ENCODE peak calls at places on chromosomes 1 and 21, in nine cellular contexts. One of them, this sample, is unnamed.

GRCh38 chr1:15246960-15247614 is at the start of gene FHAD1:
- DNase-seq in Caco-2: peak; percentile 72
- DNase-seq in T-helper 1 cell: peak; percentile 27
- DNase-seq in GM03348: peak; percentile 56
- DNase-seq in activated CD4-positive, alpha-beta T cell treated with anti-CD3 and anti-CD28 coated beads, Interleukin-2, amount 50 U/mL, for 1 hour: peak; percentile 40
- DNase-seq in SIG-M5: no peak
- DNase-seq in lower lobe of right lung: peak; percentile 84
- DNase-seq in T-cell: peak; percentile 11
- DNase-seq in HuH-7: peak; percentile 38
- DNase-seq in this sample: no peak

GRCh38 chr1:17045623-17046022 is 8.2 kb downstream of the SDHB start:
- DNase-seq in T-helper 1 cell: no peak
- DNase-seq in HuH-7: no peak
- DNase-seq in SIG-M5: no peak
- DNase-seq in Caco-2: no peak
- DNase-seq in GM03348: no peak
- DNase-seq in lower lobe of right lung: no peak
- DNase-seq in activated CD4-positive, alpha-beta T cell treated with anti-CD3 and anti-CD28 coated beads, Interleukin-2, amount 50 U/mL, for 1 hour: no peak
- DNase-seq in T-cell: no peak
- DNase-seq in this sample: no peak

GRCh38 chr1:233575450-233575849 is 38.5 kb upstream of the KCNK1 start:
- DNase-seq in SIG-M5: no peak
- DNase-seq in T-helper 1 cell: no peak
- DNase-seq in activated CD4-positive, alpha-beta T cell treated with anti-CD3 and anti-CD28 coated beads, Interleukin-2, amount 50 U/mL, for 1 hour: no peak
- DNase-seq in lower lobe of right lung: no peak
- DNase-seq in HuH-7: no peak
- DNase-seq in Caco-2: no peak
- DNase-seq in T-cell: no peak
- DNase-seq in GM03348: no peak
- DNase-seq in this sample: no peak

GRCh38 chr1:9228589-9228988 is 6.0 kb upstream of the H6PD start:
- DNase-seq in Caco-2: no peak
- DNase-seq in GM03348: no peak
- DNase-seq in HuH-7: no peak
- DNase-seq in T-cell: no peak
- DNase-seq in activated CD4-positive, alpha-beta T cell treated with anti-CD3 and anti-CD28 coated beads, Interleukin-2, amount 50 U/mL, for 1 hour: no peak
- DNase-seq in SIG-M5: no peak
- DNase-seq in T-helper 1 cell: no peak
- DNase-seq in lower lobe of right lung: no peak
- DNase-seq in this sample: no peak

GRCh38 chr1:162291000-162291399 is 85.7 kb downstream of the SPATA46 start:
- DNase-seq in GM03348: no peak
- DNase-seq in HuH-7: no peak
- DNase-seq in lower lobe of right lung: no peak
- DNase-seq in SIG-M5: no peak
- DNase-seq in T-helper 1 cell: no peak
- DNase-seq in Caco-2: no peak
- DNase-seq in activated CD4-positive, alpha-beta T cell treated with anti-CD3 and anti-CD28 coated beads, Interleukin-2, amount 50 U/mL, for 1 hour: no peak
- DNase-seq in T-cell: no peak
- DNase-seq in this sample: no peak

GRCh38 chr1:84570436-84571149 is 3.6 kb downstream of the CTBS start:
- DNase-seq in activated CD4-positive, alpha-beta T cell treated with anti-CD3 and anti-CD28 coated beads, Interleukin-2, amount 50 U/mL, for 1 hour: no peak
- DNase-seq in SIG-M5: no peak
- DNase-seq in T-cell: no peak
- DNase-seq in GM03348: no peak
- DNase-seq in HuH-7: no peak
- DNase-seq in T-helper 1 cell: no peak
- DNase-seq in Caco-2: no peak
- DNase-seq in lower lobe of right lung: no peak
- DNase-seq in this sample: no peak

GRCh38 chr1:205711105-205712048 is 31.1 kb upstream of the SLC45A3 start:
- DNase-seq in SIG-M5: no peak
- DNase-seq in lower lobe of right lung: no peak
- DNase-seq in HuH-7: peak; percentile 60
- DNase-seq in T-cell: peak; percentile 66
- DNase-seq in GM03348: peak; percentile 82
- DNase-seq in Caco-2: peak; percentile 61
- DNase-seq in activated CD4-positive, alpha-beta T cell treated with anti-CD3 and anti-CD28 coated beads, Interleukin-2, amount 50 U/mL, for 1 hour: peak; percentile 55
- DNase-seq in T-helper 1 cell: no peak
- DNase-seq in this sample: peak; percentile 49

GRCh38 chr1:42953182-42954180 is 5.2 kb downstream of the SLC2A1 start:
- DNase-seq in T-cell: no peak
- DNase-seq in Caco-2: no peak
- DNase-seq in lower lobe of right lung: no peak
- DNase-seq in T-helper 1 cell: no peak
- DNase-seq in HuH-7: no peak
- DNase-seq in GM03348: no peak
- DNase-seq in SIG-M5: no peak
- DNase-seq in activated CD4-positive, alpha-beta T cell treated with anti-CD3 and anti-CD28 coated beads, Interleukin-2, amount 50 U/mL, for 1 hour: no peak
- DNase-seq in this sample: no peak

GRCh38 chr21:38830667-38831525 is 25.2 kb downstream of the ETS2 start:
- DNase-seq in T-helper 1 cell: no peak
- DNase-seq in Caco-2: no peak
- DNase-seq in HuH-7: no peak
- DNase-seq in activated CD4-positive, alpha-beta T cell treated with anti-CD3 and anti-CD28 coated beads, Interleukin-2, amount 50 U/mL, for 1 hour: no peak
- DNase-seq in T-cell: no peak
- DNase-seq in GM03348: no peak
- DNase-seq in lower lobe of right lung: no peak
- DNase-seq in SIG-M5: no peak
- DNase-seq in this sample: no peak

GRCh38 chr1:180210008-180210555 is 20.0 kb upstream of the LHX4 start:
- DNase-seq in HuH-7: no peak
- DNase-seq in Caco-2: no peak
- DNase-seq in lower lobe of right lung: peak; percentile 13
- DNase-seq in SIG-M5: no peak
- DNase-seq in GM03348: no peak
- DNase-seq in T-helper 1 cell: no peak
- DNase-seq in T-cell: no peak
- DNase-seq in activated CD4-positive, alpha-beta T cell treated with anti-CD3 and anti-CD28 coated beads, Interleukin-2, amount 50 U/mL, for 1 hour: no peak
- DNase-seq in this sample: no peak

GRCh38 chr1:63968663-63969460 is 195.0 kb downstream of the ROR1 start:
- DNase-seq in activated CD4-positive, alpha-beta T cell treated with anti-CD3 and anti-CD28 coated beads, Interleukin-2, amount 50 U/mL, for 1 hour: no peak
- DNase-seq in SIG-M5: no peak
- DNase-seq in HuH-7: no peak
- DNase-seq in T-cell: no peak
- DNase-seq in T-helper 1 cell: no peak
- DNase-seq in GM03348: peak; percentile 44
- DNase-seq in Caco-2: no peak
- DNase-seq in lower lobe of right lung: no peak
- DNase-seq in this sample: no peak

GRCh38 chr1:1178794-1179331 is 5.2 kb downstream of the TTLL10 start:
- DNase-seq in T-cell: no peak
- DNase-seq in GM03348: no peak
- DNase-seq in SIG-M5: no peak
- DNase-seq in lower lobe of right lung: peak; percentile 39
- DNase-seq in T-helper 1 cell: peak; percentile 5
- DNase-seq in Caco-2: peak; percentile 19
- DNase-seq in activated CD4-positive, alpha-beta T cell treated with anti-CD3 and anti-CD28 coated beads, Interleukin-2, amount 50 U/mL, for 1 hour: no peak
- DNase-seq in HuH-7: no peak
- DNase-seq in this sample: no peak

GRCh38 chr1:26079960-26080814 is 12.8 kb upstream of the TRIM63 start:
- DNase-seq in GM03348: no peak
- DNase-seq in HuH-7: no peak
- DNase-seq in lower lobe of right lung: no peak
- DNase-seq in activated CD4-positive, alpha-beta T cell treated with anti-CD3 and anti-CD28 coated beads, Interleukin-2, amount 50 U/mL, for 1 hour: no peak
- DNase-seq in T-helper 1 cell: no peak
- DNase-seq in SIG-M5: no peak
- DNase-seq in Caco-2: peak; percentile 46
- DNase-seq in T-cell: no peak
- DNase-seq in this sample: no peak

GRCh38 chr1:11569551-11569950 is 84.7 kb downstream of the FBXO2 start:
- DNase-seq in activated CD4-positive, alpha-beta T cell treated with anti-CD3 and anti-CD28 coated beads, Interleukin-2, amount 50 U/mL, for 1 hour: no peak
- DNase-seq in lower lobe of right lung: no peak
- DNase-seq in GM03348: no peak
- DNase-seq in Caco-2: no peak
- DNase-seq in SIG-M5: no peak
- DNase-seq in T-cell: no peak
- DNase-seq in HuH-7: no peak
- DNase-seq in T-helper 1 cell: no peak
- DNase-seq in this sample: no peak

GRCh38 chr1:70675737-70676156 is 264.7 kb downstream of the CTH start:
- DNase-seq in T-helper 1 cell: no peak
- DNase-seq in activated CD4-positive, alpha-beta T cell treated with anti-CD3 and anti-CD28 coated beads, Interleukin-2, amount 50 U/mL, for 1 hour: no peak
- DNase-seq in Caco-2: no peak
- DNase-seq in GM03348: no peak
- DNase-seq in lower lobe of right lung: no peak
- DNase-seq in T-cell: no peak
- DNase-seq in SIG-M5: no peak
- DNase-seq in HuH-7: no peak
- DNase-seq in this sample: no peak

GRCh38 chr1:156406229-156406628 is 37.2 kb downstream of the RHBG start:
- DNase-seq in T-helper 1 cell: no peak
- DNase-seq in lower lobe of right lung: no peak
- DNase-seq in T-cell: no peak
- DNase-seq in Caco-2: no peak
- DNase-seq in SIG-M5: no peak
- DNase-seq in activated CD4-positive, alpha-beta T cell treated with anti-CD3 and anti-CD28 coated beads, Interleukin-2, amount 50 U/mL, for 1 hour: no peak
- DNase-seq in GM03348: no peak
- DNase-seq in HuH-7: no peak
- DNase-seq in this sample: no peak

GRCh38 chr1:213511173-213511572 is 460.1 kb downstream of the RPS6KC1 start:
- DNase-seq in activated CD4-positive, alpha-beta T cell treated with anti-CD3 and anti-CD28 coated beads, Interleukin-2, amount 50 U/mL, for 1 hour: no peak
- DNase-seq in SIG-M5: no peak
- DNase-seq in lower lobe of right lung: no peak
- DNase-seq in HuH-7: no peak
- DNase-seq in T-cell: no peak
- DNase-seq in T-helper 1 cell: no peak
- DNase-seq in Caco-2: no peak
- DNase-seq in GM03348: no peak
- DNase-seq in this sample: no peak

GRCh38 chr21:39647476-39647875 is 34.7 kb downstream of the B3GALT5 start:
- DNase-seq in T-cell: no peak
- DNase-seq in T-helper 1 cell: no peak
- DNase-seq in GM03348: peak; percentile 38
- DNase-seq in lower lobe of right lung: no peak
- DNase-seq in HuH-7: no peak
- DNase-seq in SIG-M5: no peak
- DNase-seq in Caco-2: no peak
- DNase-seq in activated CD4-positive, alpha-beta T cell treated with anti-CD3 and anti-CD28 coated beads, Interleukin-2, amount 50 U/mL, for 1 hour: no peak
- DNase-seq in this sample: no peak